ENCODE peak calls at places on chromosomes 12 and 14, in nine cellular contexts. H, V, B, Z, J, L, R, U and M are unnamed samples.

GRCh38 chr12:104673294-104674062 is 216.7 kb downstream of the CHST11 start:
- DNase-seq in J (no peak), R (no peak), V (peak; percentile 29), H (no peak), Z (peak; percentile 86), U (no peak), B (no peak), L (no peak), M (no peak)

GRCh38 chr14:96391293-96392118 is 422 bp upstream of the AK7 start:
- DNase-seq in U (peak; percentile 98), J (peak; percentile 89), H (peak; percentile 37), B (peak; percentile 94), R (peak; percentile 99), Z (peak; percentile 96), V (peak; percentile 99), L (peak; percentile 100), M (peak; percentile 99)

GRCh38 chr12:100248886-100249285 is 18.0 kb downstream of the DEPDC4 start:
- DNase-seq in L (no peak), V (no peak), J (no peak), Z (no peak), R (no peak), H (no peak), U (no peak), B (no peak), M (no peak)

GRCh38 chr12:53051058-53051880 is 1.4 kb downstream of the TNS2 start:
- DNase-seq in Z (peak; percentile 81), V (no peak), H (no peak), R (no peak), L (no peak), J (no peak), U (peak; percentile 78), B (peak; percentile 59), M (no peak)

GRCh38 chr14:91585856-91586255 is 75.7 kb upstream of the PPP4R3A start:
- DNase-seq in J (no peak), U (no peak), B (no peak), R (no peak), Z (no peak), V (no peak), H (no peak), L (no peak), M (no peak)

GRCh38 chr12:27807063-27807703 is 27.1 kb upstream of the MANSC4 start:
- DNase-seq in V (no peak), B (peak; percentile 33), Z (no peak), U (no peak), H (no peak), R (no peak), J (no peak), L (peak; percentile 32), M (peak; percentile 71)

GRCh38 chr12:123713398-123714301 is 1.5 kb downstream of the ATP6V0A2 start:
- DNase-seq in R (no peak), U (peak; percentile 23), Z (peak; percentile 16), J (no peak), V (peak; percentile 27), H (no peak), L (no peak), B (no peak), M (peak; percentile 30)

GRCh38 chr14:58724702-58725101 is 86.9 kb downstream of the DACT1 start:
- DNase-seq in R (no peak), H (no peak), U (no peak), L (no peak), J (no peak), B (no peak), V (no peak), Z (no peak), M (no peak)

GRCh38 chr12:15966426-15966825 is 55.3 kb downstream of the DERA start:
- DNase-seq in H (peak; percentile 77), R (no peak), Z (peak; percentile 29), L (no peak), J (no peak), V (no peak), U (no peak), B (no peak), M (no peak)

GRCh38 chr14:72756967-72757366 is 136.9 kb downstream of the DPF3 start:
- DNase-seq in H (no peak), V (no peak), Z (no peak), R (no peak), U (no peak), J (no peak), B (no peak), L (no peak), M (no peak)

GRCh38 chr14:68099348-68100045 is 279.9 kb downstream of the RAD51B start:
- DNase-seq in J (no peak), L (no peak), R (no peak), B (no peak), V (no peak), H (no peak), U (no peak), Z (no peak), M (no peak)